ENCODE peak calls at places on chromosome 21, in eight cellular contexts. X, N, B, R, O, M, V and F are unnamed samples. For H3K9me3, the result is how much of the 10 kb centered on the place peaks cover.

GRCh38 chr21:16741228-16741665 is 771.6 kb upstream of the CXADR start:
- DNase-seq in B (no peak), V (no peak), R (no peak), X (no peak), O (no peak), M (no peak), N (no peak), F (no peak)

GRCh38 chr21:41684381-41685245 is 82.2 kb downstream of the RIPK4 start:
- DNase-seq in R (no peak), N (peak), O (no peak), V (no peak), M (no peak), X (no peak), B (no peak), F (no peak)

GRCh38 chr21:45822429-45823099 is 159.0 kb upstream of the COL6A1 start:
- DNase-seq in X (no peak), B (no peak), R (no peak), M (no peak), V (no peak), N (no peak), O (no peak), F (no peak)

GRCh38 chr21:16912075-16912474 is 600.8 kb upstream of the CXADR start:
- DNase-seq in R (no peak), O (no peak), N (peak), B (no peak), M (no peak), V (no peak), X (no peak), F (no peak)

GRCh38 chr21:32147041-32147440 is 131.8 kb downstream of the MIS18A start:
- DNase-seq in M (no peak), V (no peak), N (no peak), X (no peak), R (no peak), B (no peak), O (no peak), F (no peak)

GRCh38 chr21:16079830-16080229 is 350.0 kb downstream of the USP25 start:
- DNase-seq in V (no peak), M (no peak), B (no peak), X (no peak), R (no peak), O (no peak), N (peak), F (no peak)

GRCh38 chr21:14740692-14741091 is 194.6 kb upstream of the SAMSN1 start:
- DNase-seq in V (no peak), O (no peak), M (no peak), X (no peak), N (peak), B (no peak), R (no peak), F (no peak)

GRCh38 chr21:29237110-29238051 is 61.3 kb upstream of the BACH1 start:
- DNase-seq in V (peak), M (no peak), N (peak), R (peak), B (no peak), X (no peak), O (no peak), F (no peak)

GRCh38 chr21:42737969-42738590 is 84.7 kb downstream of the PDE9A start:
- DNase-seq in B (no peak), R (no peak), X (no peak), O (no peak), M (peak), N (no peak), V (no peak), F (no peak)

GRCh38 chr21:42299324-42300044 is 15.7 kb downstream of the TFF3 start:
- DNase-seq in B (no peak), O (no peak), N (no peak), V (no peak), X (peak), M (peak), R (no peak), F (no peak)

GRCh38 chr21:36320421-36321324 is 676 bp downstream of the MORC3 start:
- DNase-seq in O (no peak), R (no peak), X (peak), N (peak), B (no peak), V (peak), M (peak), F (peak)

GRCh38 chr21:41247561-41247968 is 69.0 kb upstream of the FAM3B start:
- DNase-seq in R (no peak), O (no peak), V (peak), N (no peak), X (no peak), M (no peak), B (no peak), F (no peak)

GRCh38 chr21:15804247-15804985 is 74.6 kb downstream of the USP25 start:
- DNase-seq in M (no peak), X (no peak), B (no peak), O (no peak), R (no peak), N (no peak), V (no peak), F (no peak)

GRCh38 chr21:14942801-14943490 is 121.9 kb downstream of the NRIP1 start:
- DNase-seq in R (no peak), V (no peak), N (peak), B (no peak), X (no peak), O (no peak), M (no peak), F (no peak)

GRCh38 chr21:42672699-42673458 is 19.5 kb downstream of the PDE9A start:
- DNase-seq in M (no peak), O (no peak), N (peak), R (peak), X (peak), V (no peak), B (peak), F (no peak)

GRCh38 chr21:42375141-42375905 is 9.0 kb upstream of the TFF1 start:
- DNase-seq in V (no peak), R (peak), X (peak), N (no peak), B (no peak), O (peak), M (peak), F (no peak)

GRCh38 chr21:7952648-7953047 is 2568.7 kb upstream of the TPTE start:
- DNase-seq in M (no peak), R (no peak), V (no peak), N (no peak), X (no peak), B (no peak), O (no peak), F (no peak)
- H3K9me3 ChIP-seq in M (half or more), R (half or more), V (half or more), N (under half), X (half or more), B (under half), O (half or more), F (half or more)

GRCh38 chr21:27734146-27734545 is 767.3 kb upstream of the ADAMTS5 start:
- DNase-seq in X (no peak), B (no peak), N (peak), V (no peak), O (no peak), R (no peak), M (no peak), F (no peak)

GRCh38 chr21:27739187-27739586 is 772.3 kb upstream of the ADAMTS5 start:
- DNase-seq in R (no peak), M (no peak), N (no peak), B (no peak), X (no peak), V (no peak), O (no peak), F (no peak)

GRCh38 chr21:27740084-27740483 is 773.2 kb upstream of the ADAMTS5 start:
- DNase-seq in R (no peak), O (no peak), V (no peak), X (no peak), M (no peak), N (no peak), B (no peak), F (no peak)

GRCh38 chr21:27735699-27736098 is 768.8 kb upstream of the ADAMTS5 start:
- DNase-seq in M (no peak), O (no peak), V (no peak), R (no peak), B (no peak), X (no peak), N (no peak), F (no peak)
- H3K9me3 ChIP-seq in M (under half), O (under half), V (under half), R (under half), B (under half), X (under half), N (under half), F (under half)

GRCh38 chr21:44405948-44406872 is 49.1 kb upstream of the LRRC3 start:
- DNase-seq in B (no peak), O (no peak), R (peak), N (peak), M (no peak), X (peak), V (no peak), F (no peak)
- H3K9me3 ChIP-seq in B (under half), O (under half), R (under half), N (under half), M (under half), X (under half), V (under half), F (under half)

GRCh38 chr21:38833122-38833521 is 27.4 kb downstream of the ETS2 start:
- DNase-seq in N (no peak), V (no peak), R (no peak), B (no peak), X (no peak), O (no peak), M (no peak), F (no peak)
- H3K9me3 ChIP-seq in N (under half), V (under half), R (under half), B (under half), X (under half), O (under half), M (under half), F (under half)

DNA sequence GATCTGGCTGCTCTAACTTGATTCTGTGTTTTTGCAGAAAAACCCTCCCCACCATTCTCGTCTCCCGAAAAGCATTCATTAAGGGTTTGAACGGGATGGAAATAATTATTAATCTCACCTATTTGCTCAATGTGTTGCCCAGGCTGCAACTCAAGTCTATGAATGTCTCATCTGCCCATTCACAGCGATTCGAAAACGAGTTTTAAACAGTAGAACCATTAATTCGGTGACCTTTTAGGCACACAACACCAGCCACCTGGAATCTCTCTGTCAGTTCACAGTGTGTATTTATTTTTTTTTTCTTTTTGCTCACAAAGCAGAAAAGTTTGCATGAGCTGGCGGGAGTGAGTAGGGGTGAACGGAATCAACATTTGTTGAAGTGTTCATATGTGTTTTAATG is 764.7 kb upstream of the TPTE start:
- DNase-seq in O (no peak), R (no peak), B (no peak), M (no peak), N (no peak), V (no peak), X (no peak), F (no peak)
- H3K9me3 ChIP-seq in O (under half), R (half or more), B (under half), M (under half), N (under half), V (under half), X (half or more), F (under half)

DNA sequence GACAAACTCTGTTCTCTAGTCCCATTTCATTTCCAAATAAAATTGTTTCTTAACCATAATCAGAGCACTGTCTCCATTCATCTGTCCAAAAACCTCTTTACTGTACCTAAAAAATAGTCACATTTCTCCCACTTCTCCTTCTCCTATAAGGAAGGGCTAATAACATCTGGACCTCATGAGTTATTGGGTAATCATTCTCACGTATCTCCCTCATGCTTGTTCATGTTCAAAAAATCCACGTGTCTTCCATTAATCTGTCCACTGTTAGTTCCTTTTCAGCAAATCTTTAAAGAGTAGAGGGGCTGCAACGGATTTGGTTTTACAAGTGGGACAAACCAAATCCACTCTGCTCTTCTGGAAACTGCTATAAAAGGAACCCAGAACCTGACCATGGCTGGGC is 1418.8 kb downstream of the MRPL39 start:
- DNase-seq in N (no peak), V (no peak), M (no peak), X (no peak), B (no peak), R (no peak), O (no peak), F (no peak)
- H3K9me3 ChIP-seq in N (under half), V (under half), M (under half), X (under half), B (under half), R (under half), O (under half), F (under half)

DNA sequence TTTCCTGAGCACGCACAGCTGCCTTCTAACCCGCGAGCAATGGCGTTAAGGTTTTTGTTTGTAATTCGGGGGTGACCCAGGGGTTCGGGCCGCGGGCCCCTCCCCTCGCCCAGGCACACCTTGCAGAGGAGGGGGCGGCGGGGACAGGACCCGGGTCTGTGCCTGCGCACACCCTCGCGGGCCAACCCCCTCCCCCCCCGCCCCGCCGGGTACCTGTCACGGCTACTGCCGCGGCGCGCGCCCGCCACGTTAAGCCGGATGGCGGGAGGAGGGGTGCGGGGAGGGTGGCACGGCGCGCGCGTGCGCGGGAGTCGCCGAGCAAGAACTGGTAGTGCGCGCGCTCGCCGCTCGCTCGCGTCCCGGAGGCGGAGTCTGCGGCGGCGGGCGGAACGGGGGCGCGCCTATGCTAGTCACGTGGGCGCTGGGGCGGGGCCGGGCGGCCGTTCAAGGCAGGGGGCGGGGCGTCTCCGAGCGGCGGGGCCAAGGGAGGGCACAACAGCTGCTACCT is at the start of gene TPTE:
- DNase-seq in O (no peak), B (no peak), X (peak), R (no peak), M (peak), N (no peak), V (no peak), F (no peak)
- H3K9me3 ChIP-seq in O (under half), B (under half), X (half or more), R (half or more), M (under half), N (under half), V (under half), F (under half)

GRCh38 chr21:34141373-34141772 is 68.0 kb downstream of the MRPS6 start:
- DNase-seq in R (no peak), X (no peak), N (no peak), B (no peak), V (no peak), M (no peak), O (no peak), F (no peak)
- H3K9me3 ChIP-seq in R (under half), X (under half), N (under half), B (under half), V (under half), M (under half), O (under half), F (under half)